ENCODE peak calls at places on chromosomes 11 and 22, in six cellular contexts. U is H1, X is neuronal stem cell, D is H9, L is IMR-90, R is mesenchymal stem cell. S is an unnamed sample. For H3K4me1, the result is how much of the 10 kb centered on the place peaks cover.

GRCh38 chr11:128355558-128355957 is 231.8 kb downstream of the ETS1 start:
- DNase-seq in U (no peak), X (no peak), D (no peak), L (no peak), R (no peak), S (peak)

GRCh38 chr11:72225411-72225951 is 914 bp downstream of the INPPL1 start:
- DNase-seq in U (no peak), X (no peak), D (peak), L (no peak), R (no peak), S (peak)

GRCh38 chr11:117255966-117256365 is 23.5 kb downstream of the RNF214 start:
- DNase-seq in U (no peak), X (no peak), D (no peak), L (no peak), R (no peak), S (no peak)

GRCh38 chr11:126442523-126442922 is 87.0 kb downstream of the ST3GAL4 start:
- DNase-seq in U (no peak), X (no peak), D (no peak), L (no peak), R (no peak), S (no peak)

GRCh38 chr11:70477607-70478006 is 79.3 kb downstream of the CTTN start:
- DNase-seq in U (no peak), X (no peak), D (no peak), L (no peak), R (no peak), S (no peak)

GRCh38 chr11:27468209-27468608 is 4.4 kb downstream of the LGR4 start:
- DNase-seq in U (no peak), X (no peak), D (no peak), L (peak), R (peak), S (peak)

GRCh38 chr11:6418958-6419611 is at the start of gene APBB1:
- DNase-seq in U (peak), X (peak), D (peak), L (peak), R (peak), S (peak)

GRCh38 chr11:112161012-112161411 is 2.9 kb downstream of the IL18 start:
- DNase-seq in U (no peak), X (no peak), D (no peak), L (no peak), R (no peak), S (no peak)

GRCh38 chr22:21629262-21630149 is at the start of gene YDJC:
- DNase-seq in U (peak), X (peak), D (peak), L (peak), R (peak), S (peak)

GRCh38 chr22:31616315-31616980 is 45.6 kb downstream of the PISD start:
- DNase-seq in U (no peak), X (no peak), D (no peak), L (no peak), R (no peak), S (no peak)

GRCh38 chr11:112174789-112175595 is at the start of gene BCO2:
- DNase-seq in U (peak), X (peak), D (peak), L (peak), R (peak), S (peak)

GRCh38 chr22:25365491-25366261 is 146.2 kb downstream of the CRYBB2 start:
- DNase-seq in U (no peak), X (no peak), D (no peak), L (no peak), R (no peak), S (peak)

GRCh38 chr22:27420186-27420816 is 381.3 kb downstream of the MN1 start:
- DNase-seq in U (no peak), X (no peak), D (no peak), L (peak), R (no peak), S (no peak)

GRCh38 chr22:27185099-27185709 is 527.8 kb downstream of the MIAT start:
- DNase-seq in U (no peak), X (no peak), D (no peak), L (no peak), R (no peak), S (no peak)

GRCh38 chr11:34345012-34345804 is 12.6 kb downstream of the ABTB2 start:
- DNase-seq in U (no peak), X (no peak), D (peak), L (peak), R (peak), S (no peak)

GRCh38 chr11:64124147-64124546 is 41.8 kb downstream of the MACROD1 start:
- DNase-seq in U (no peak), X (no peak), D (no peak), L (no peak), R (peak), S (peak)

GRCh38 chr11:76008474-76008873 is 193.5 kb downstream of the UVRAG start:
- DNase-seq in U (no peak), X (no peak), D (no peak), L (peak), R (peak), S (no peak)

GRCh38 chr11:61731956-61732675 is 20.3 kb upstream of the MYRF start:
- DNase-seq in U (no peak), X (no peak), D (no peak), L (no peak), R (no peak), S (no peak)

GRCh38 chr11:17256512-17256911 is 20.0 kb upstream of the NUCB2 start:
- DNase-seq in U (no peak), X (no peak), D (no peak), L (peak), R (peak), S (peak)

GRCh38 chr11:78217650-78218541 is 29.2 kb downstream of the USP35 start:
- DNase-seq in U (no peak), X (no peak), D (peak), L (no peak), R (no peak), S (no peak)

GRCh38 chr11:17923213-17923612 is 89.6 kb downstream of the SERGEF start:
- DNase-seq in U (no peak), X (no peak), D (no peak), L (no peak), R (no peak), S (no peak)

GRCh38 chr11:46380340-46381045 is 976 bp upstream of the MDK start:
- DNase-seq in U (peak), X (peak), D (peak), L (no peak), R (peak), S (peak)

GRCh38 chr22:46672731-46673130 is 52.5 kb downstream of the GRAMD4 start:
- DNase-seq in U (no peak), X (no peak), D (no peak), L (no peak), R (no peak), S (peak)

GRCh38 chr22:42134033-42135020 is 3.7 kb upstream of the CYP2D6 start:
- DNase-seq in U (no peak), X (no peak), D (no peak), L (no peak), R (no peak), S (no peak)
- H4K91ac ChIP-seq in U (no peak), X (no peak), D (no peak), L (no peak), R (no peak), S (no peak)

DNA sequence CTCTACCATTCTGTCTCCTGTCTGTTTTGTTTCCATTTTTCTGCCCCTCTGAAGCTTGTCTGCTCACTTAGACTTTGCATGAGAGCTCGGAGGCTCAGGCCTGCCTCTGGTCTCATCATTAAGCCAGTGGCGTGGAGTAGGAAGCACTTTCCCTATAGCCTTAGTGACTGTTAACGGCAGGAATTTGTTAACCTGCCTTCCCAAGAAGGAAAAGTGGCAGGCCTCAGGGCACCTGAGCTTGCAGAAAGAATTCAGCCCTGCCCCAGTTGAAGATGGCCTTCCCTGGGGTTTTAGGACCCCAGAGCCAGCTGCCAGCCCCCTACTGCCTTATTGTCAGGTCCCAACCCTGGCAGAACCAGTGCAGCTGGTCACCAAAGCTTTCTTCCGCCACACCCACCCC is 93.2 kb downstream of the PKNOX2 start:
- DNase-seq in U (no peak), X (no peak), D (no peak), L (no peak), R (no peak), S (no peak)
- H3K4me1 ChIP-seq in U (under half), X (under half), D (under half), L (under half), R (under half), S (under half)

GRCh38 chr11:20033806-20034205 is 126.5 kb downstream of the DBX1 start:
- DNase-seq in U (no peak), X (no peak), D (no peak), L (no peak), R (no peak), S (no peak)

GRCh38 chr11:20031155-20032001 is 128.9 kb downstream of the DBX1 start:
- DNase-seq in U (no peak), X (no peak), D (peak), L (peak), R (peak), S (peak)

GRCh38 chr11:20032127-20032526 is 128.1 kb downstream of the DBX1 start:
- DNase-seq in U (no peak), X (no peak), D (no peak), L (no peak), R (no peak), S (no peak)

GRCh38 chr11:20034941-20035340 is 125.3 kb downstream of the DBX1 start:
- DNase-seq in U (no peak), X (no peak), D (no peak), L (no peak), R (no peak), S (no peak)

GRCh38 chr11:20032577-20033265 is 127.6 kb downstream of the DBX1 start:
- DNase-seq in U (no peak), X (no peak), D (no peak), L (no peak), R (no peak), S (peak)
- H2AK5ac ChIP-seq in U (peak), X (no peak), D (no peak), L (peak), R (no peak), S (peak)

DNA sequence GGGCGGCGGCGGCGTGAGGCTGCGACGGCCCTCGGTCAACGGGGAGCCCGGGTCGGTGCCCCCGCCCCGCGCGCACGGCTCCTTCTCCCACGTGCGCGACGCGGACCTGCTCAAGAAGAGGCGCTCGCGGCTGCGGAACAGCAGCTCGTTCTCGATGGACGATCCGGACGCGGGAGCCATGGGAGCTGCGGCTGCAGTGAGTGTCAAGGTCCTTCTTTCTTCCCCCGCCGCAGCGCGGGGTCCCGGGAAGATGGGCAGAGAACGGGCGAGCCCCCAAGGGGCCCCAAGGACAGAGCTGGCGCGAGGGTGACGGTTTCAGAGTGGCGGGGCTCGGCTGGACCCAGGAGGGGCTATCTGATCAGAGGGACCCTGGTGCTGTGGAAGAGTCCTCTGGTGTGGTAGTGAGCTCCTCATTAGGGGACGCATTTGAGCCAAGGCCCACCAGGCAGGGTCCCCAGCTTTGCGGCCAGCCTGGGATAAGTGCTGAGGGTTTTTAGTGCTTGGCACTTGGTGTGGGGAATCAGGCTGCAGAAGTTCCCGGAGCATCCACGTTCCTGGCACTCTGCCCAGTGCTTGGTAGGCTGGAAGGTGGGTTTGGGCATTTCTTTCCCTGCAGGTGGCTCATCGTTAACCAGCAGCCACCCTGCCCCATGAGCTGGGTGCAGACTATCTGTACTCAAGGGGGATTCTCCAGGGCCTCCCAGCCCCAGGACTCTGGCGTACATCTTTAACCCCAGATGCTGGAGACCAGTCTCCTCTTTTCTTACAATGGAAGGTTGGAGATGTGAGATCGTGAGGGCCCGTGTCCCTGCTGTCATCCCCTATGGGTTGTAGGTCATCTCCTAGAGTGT is 9.8 kb downstream of the EHBP1L1 start:
- DNase-seq in U (no peak), X (no peak), D (no peak), L (no peak), R (no peak), S (no peak)
- H4K91ac ChIP-seq in U (no peak), X (no peak), D (no peak), L (no peak), R (no peak), S (no peak)

DNA sequence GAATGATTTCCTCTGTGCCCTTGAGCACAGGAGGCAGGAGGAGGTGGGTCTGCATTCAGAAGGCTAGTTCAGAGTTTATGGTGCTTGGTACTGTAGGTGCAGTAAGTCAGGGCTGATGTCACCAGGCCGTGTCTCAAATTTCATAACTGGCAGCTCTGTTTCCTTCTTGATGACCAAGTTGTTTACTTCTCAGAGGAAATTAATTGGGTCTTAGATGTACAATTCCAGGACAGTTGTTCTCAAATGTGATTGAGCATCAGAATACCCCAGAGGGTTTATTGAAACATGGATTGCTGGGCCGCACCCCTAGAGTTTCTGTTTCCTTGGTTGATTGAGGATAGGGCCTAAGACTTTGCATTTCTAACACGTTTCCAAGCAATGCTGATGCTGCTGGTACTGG is 6.2 kb downstream of the AMOTL1 start:
- DNase-seq in U (no peak), X (no peak), D (no peak), L (peak), R (peak), S (peak)
- H3K4me1 ChIP-seq in U (under half), X (under half), D (under half), L (under half), R (under half), S (under half)

DNA sequence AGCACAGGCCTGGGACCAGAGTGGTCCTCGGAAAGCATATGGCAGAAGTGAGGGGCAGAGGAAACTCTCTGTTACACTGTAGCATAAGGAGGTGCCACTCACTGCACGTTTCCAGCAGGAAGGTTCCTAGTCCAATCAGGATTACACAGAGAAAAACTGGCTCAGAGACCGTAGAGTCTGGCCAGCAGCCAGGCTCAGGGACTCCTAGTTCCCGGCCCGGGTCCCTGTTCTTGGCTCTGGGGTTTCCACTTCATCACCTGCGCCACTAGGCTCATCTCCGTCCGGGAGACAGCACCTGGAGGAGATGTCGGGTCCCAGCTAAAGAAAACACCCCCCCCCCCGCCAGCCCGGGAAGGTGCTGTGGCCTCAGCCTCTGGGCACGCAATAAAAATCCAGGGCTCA is 1.1 kb downstream of the TTLL12 start:
- DNase-seq in U (no peak), X (no peak), D (no peak), L (peak), R (peak), S (peak)
- H2AK5ac ChIP-seq in U (peak), X (peak), D (no peak), L (peak), R (no peak), S (no peak)

GRCh38 chr11:93279911-93280347 is 50.6 kb upstream of the DEUP1 start:
- DNase-seq in U (no peak), X (no peak), D (no peak), L (no peak), R (no peak), S (no peak)

DNA sequence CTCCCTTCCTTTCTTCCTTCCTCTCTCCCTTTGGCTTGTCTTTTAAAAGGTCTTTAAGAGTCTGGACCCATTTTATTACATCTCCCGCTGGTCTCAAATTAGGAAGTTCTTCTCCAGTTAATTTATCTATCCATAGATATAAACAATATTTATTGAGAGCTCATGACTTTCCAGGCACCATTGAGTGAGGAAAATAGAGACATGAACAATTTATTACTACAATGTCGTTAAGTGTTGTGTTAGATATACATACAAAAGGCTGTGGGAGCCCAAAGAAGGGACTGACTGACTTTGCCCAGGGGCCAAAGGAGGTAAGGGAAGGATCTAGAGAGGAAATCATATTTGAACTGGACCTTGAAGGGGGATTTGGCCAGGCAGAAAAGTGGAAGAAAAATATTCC is 51.6 kb upstream of the DEUP1 start:
- DNase-seq in U (no peak), X (no peak), D (no peak), L (no peak), R (no peak), S (no peak)
- H4K91ac ChIP-seq in U (no peak), X (no peak), D (no peak), L (no peak), R (no peak), S (no peak)

GRCh38 chr11:13776134-13776815 is 107.8 kb downstream of the FAR1 start:
- DNase-seq in U (no peak), X (no peak), D (peak), L (no peak), R (no peak), S (no peak)
- H3K4me1 ChIP-seq in U (under half), X (under half), D (under half), L (under half), R (under half), S (under half)

GRCh38 chr11:100875521-100875869 is 188.4 kb downstream of the ARHGAP42 start:
- DNase-seq in U (no peak), X (no peak), D (no peak), L (no peak), R (no peak), S (no peak)
- H2AK5ac ChIP-seq in U (no peak), X (no peak), D (no peak), L (peak), R (peak), S (peak)

GRCh38 chr11:5125221-5125620 is 12.9 kb downstream of the OR52A5 start:
- DNase-seq in U (no peak), X (no peak), D (no peak), L (no peak), R (no peak), S (no peak)
- H4K91ac ChIP-seq in U (no peak), X (no peak), D (no peak), L (no peak), R (no peak), S (no peak)